ENCODE peak calls at places on chromosomes 4 and X, in five cellular contexts. K, Q, V, L and U are unnamed samples.

GRCh38 chrX:47194388-47194787 is 759 bp downstream of the UBA1 start:
- DNase-seq in K (no peak), Q (no peak), V (no peak), L (no peak), U (no peak)

GRCh38 chr4:100093091-100093866 is 97.0 kb downstream of the DDIT4L start:
- DNase-seq in K (peak), Q (peak), V (peak), L (no peak), U (peak)

GRCh38 chr4:86543080-86543479 is 51.0 kb upstream of the PTPN13 start:
- DNase-seq in K (no peak), Q (no peak), V (no peak), L (no peak), U (no peak)

GRCh38 chr4:112519689-112520597 is 4.0 kb upstream of the NEUROG2 start:
- DNase-seq in K (no peak), Q (no peak), V (no peak), L (no peak), U (no peak)

GRCh38 chr4:5300275-5300674 is 249.0 kb downstream of the STK32B start:
- DNase-seq in K (no peak), Q (no peak), V (no peak), L (no peak), U (no peak)

GRCh38 chr4:35105486-35105885 is 1138.8 kb downstream of the ARAP2 start:
- DNase-seq in K (no peak), Q (no peak), V (no peak), L (no peak), U (no peak)

GRCh38 chrX:106706466-106706865 is 20.0 kb upstream of the RNF128 start:
- DNase-seq in K (no peak), Q (no peak), V (no peak), L (no peak), U (no peak)

GRCh38 chr4:21454196-21454595 is 494.4 kb downstream of the KCNIP4 start:
- DNase-seq in K (no peak), Q (no peak), V (no peak), L (no peak), U (no peak)

GRCh38 chr4:4269326-4269725 is 20.6 kb downstream of the LYAR start:
- DNase-seq in K (peak), Q (no peak), V (no peak), L (no peak), U (no peak)

GRCh38 chr4:39279416-39279815 is 86.7 kb downstream of the RFC1 start:
- DNase-seq in K (no peak), Q (no peak), V (no peak), L (no peak), U (no peak)

GRCh38 chrX:77749695-77750094 is 36.3 kb downstream of the ATRX start:
- DNase-seq in K (no peak), Q (peak), V (no peak), L (no peak), U (no peak)

GRCh38 chr4:65193985-65194384 is 476.3 kb downstream of the EPHA5 start:
- DNase-seq in K (no peak), Q (no peak), V (no peak), L (no peak), U (no peak)

GRCh38 chrX:65522739-65523372 is 11.7 kb downstream of the LAS1L start:
- DNase-seq in K (no peak), Q (no peak), V (no peak), L (no peak), U (no peak)

GRCh38 chr4:48483006-48483776 is at the start of gene SLC10A4:
- DNase-seq in K (no peak), Q (peak), V (no peak), L (peak), U (no peak)

GRCh38 chr4:185839770-185840169 is 27.8 kb upstream of the SORBS2 start:
- DNase-seq in K (no peak), Q (no peak), V (no peak), L (no peak), U (no peak)

GRCh38 chr4:1204828-1205591 is 32.6 kb upstream of the SPON2 start:
- DNase-seq in K (peak), Q (no peak), V (no peak), L (no peak), U (no peak)

GRCh38 chrX:21509912-21510311 is 135.7 kb downstream of the CNKSR2 start:
- DNase-seq in K (no peak), Q (peak), V (no peak), L (no peak), U (no peak)

GRCh38 chrX:95666056-95666455 is 1018.6 kb upstream of the DIAPH2 start:
- DNase-seq in K (no peak), Q (no peak), V (no peak), L (no peak), U (no peak)

GRCh38 chr4:163492951-163493504 is 1.5 kb upstream of the TMA16 start:
- DNase-seq in K (no peak), Q (peak), V (no peak), L (no peak), U (no peak)

GRCh38 chr4:95761441-95761840 is 78.5 kb upstream of the PDHA2 start:
- DNase-seq in K (no peak), Q (peak), V (no peak), L (no peak), U (peak)

DNA sequence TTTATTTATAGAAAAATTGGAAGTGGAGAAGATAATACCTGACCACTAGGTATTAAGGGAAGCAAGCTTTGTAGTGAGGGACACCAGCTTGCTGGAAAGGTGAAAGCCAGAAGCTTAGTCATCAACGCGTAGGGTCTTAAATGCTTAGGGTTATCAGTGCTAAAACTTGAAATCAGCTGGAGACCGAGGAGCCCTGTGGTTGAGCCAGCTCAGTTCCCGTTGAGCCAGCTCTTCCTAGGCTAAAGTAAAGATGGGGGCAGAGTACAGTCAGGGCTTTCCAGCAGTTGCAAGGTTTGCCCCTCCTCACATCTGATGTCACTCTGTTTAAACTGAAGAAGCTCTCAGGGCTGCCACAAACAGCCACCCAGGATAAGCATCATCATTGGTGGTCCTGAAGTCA is 240.7 kb downstream of the DCLK2 start:
- DNase-seq in K (no peak), Q (no peak), V (no peak), L (no peak), U (no peak)
- TF ChIP-seq POLR2A in K (no peak), Q (no peak), V (no peak), L (no peak), U (no peak)

DNA sequence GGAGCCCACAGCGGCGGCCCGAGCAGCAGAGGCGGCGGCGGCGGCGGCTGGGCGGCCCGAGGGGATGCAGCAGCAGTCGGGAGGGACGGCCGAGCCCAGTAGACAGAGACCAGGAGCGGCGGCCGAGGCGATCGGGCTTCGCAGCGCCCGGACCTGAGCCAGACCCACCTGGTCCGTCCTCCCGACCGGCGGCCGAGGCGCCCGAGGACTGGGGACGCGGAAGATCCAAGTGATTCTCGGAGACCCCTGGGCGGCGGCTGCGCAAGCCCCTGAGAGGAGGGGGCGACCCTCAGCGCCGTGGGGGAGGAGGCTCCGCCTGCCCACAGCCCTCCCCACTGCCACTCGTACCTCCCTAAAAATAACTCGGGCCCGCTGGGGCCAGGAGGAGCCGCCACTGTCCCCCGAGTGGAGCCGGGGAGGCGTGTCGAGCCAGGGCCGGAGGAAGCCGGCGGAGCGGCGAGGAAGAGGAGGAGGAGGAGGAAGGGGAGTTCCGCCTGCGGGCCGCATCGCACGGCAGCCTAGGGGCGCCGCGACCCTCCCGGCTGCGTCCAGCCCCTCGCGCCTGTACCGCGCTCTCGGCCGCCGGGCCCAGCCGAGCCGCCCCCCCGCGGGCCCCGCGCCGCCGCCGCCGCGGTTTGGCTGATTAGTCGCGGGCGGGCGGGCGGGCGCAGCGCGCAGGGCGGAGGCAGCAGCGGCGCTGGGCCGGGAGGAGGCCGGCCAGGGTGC is 690 bp downstream of the RAPGEF2 start:
- DNase-seq in K (peak), Q (peak), V (no peak), L (peak), U (no peak)
- TF ChIP-seq POLR2A in K (no peak), Q (no peak), V (no peak), L (no peak), U (no peak)

GRCh38 chr4:76213415-76214268 is at the start of gene SCARB2:
- DNase-seq in K (peak), Q (peak), V (peak), L (peak), U (peak)
- TF ChIP-seq POLR2A in K (peak), Q (peak), V (no peak), L (no peak), U (peak)

DNA sequence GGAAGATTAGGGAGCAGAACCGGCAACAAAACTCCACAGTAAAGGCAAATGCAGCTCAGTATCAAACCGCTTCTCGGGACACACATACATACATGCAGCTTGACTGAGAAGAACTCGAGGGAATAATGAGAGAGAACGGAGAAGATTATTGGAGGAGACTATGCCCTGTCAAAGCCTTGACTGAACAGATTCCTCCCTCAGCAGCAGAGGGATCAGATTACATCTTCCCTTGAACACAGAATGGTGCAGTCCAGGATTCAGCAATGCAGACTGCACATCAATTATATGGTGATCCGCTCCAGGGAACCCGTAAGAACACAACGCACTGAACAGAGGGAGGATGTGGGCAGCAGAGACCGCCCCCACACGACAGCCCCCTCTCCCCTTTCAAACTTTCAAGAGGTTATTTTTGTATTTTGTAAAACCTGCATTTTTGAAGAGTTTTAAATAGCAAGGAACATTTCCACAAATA is 183.2 kb downstream of the FBXW7 start:
- DNase-seq in K (peak), Q (peak), V (no peak), L (peak), U (peak)
- TF ChIP-seq POLR2A in K (no peak), Q (no peak), V (peak), L (peak), U (peak)

DNA sequence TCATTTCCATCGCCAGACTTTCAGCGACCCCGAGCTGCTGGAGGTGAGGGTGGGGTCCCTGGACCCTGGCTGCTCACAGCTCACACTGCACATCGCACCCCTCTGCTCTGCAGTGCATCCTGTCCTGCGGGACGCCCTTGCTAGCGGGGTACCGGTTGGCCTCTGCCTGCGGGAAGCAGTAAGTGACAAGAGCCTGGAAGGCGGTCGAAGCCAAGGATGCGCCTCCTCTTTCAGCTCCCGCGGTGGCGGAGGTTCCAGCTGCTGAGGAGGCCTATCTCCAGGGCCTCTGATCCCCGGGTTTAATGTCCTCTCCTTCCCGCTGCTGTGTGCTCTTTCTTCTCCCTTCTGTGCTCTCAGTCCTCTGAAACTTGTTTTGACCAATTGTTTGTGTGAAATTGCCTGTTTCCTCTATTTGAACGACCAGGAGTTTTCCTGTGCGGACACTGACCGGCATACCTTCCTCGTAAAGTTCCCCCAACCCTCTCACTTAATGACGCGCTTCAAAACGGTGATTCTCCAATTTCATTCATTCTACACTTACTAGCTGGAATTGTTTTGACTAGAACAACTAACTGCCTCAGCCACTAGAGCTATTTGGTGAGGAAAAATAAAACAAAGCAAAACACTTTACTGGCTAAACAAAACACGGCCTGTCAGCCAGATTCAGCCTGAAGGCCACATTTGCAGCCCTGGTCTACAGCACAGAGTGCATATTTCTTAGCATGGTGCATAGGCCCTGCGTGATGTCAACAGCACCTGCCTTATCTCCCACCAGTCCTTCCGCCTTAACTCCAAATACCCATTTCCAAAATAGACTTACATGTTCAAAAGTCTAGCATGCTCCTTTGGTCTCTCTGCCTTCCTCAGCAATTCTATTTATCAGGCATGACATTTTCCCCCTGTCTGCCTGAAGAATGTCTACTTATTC is 28.0 kb downstream of the MGAT4D start:
- DNase-seq in K (no peak), Q (no peak), V (no peak), L (no peak), U (no peak)
- TF ChIP-seq POLR2A in K (no peak), Q (no peak), V (no peak), L (no peak), U (no peak)

GRCh38 chrX:10156199-10157031 is at the start of gene CLCN4:
- DNase-seq in K (peak), Q (peak), V (no peak), L (no peak), U (peak)
- TF ChIP-seq POLR2A in K (no peak), Q (no peak), V (no peak), L (no peak), U (peak)

DNA sequence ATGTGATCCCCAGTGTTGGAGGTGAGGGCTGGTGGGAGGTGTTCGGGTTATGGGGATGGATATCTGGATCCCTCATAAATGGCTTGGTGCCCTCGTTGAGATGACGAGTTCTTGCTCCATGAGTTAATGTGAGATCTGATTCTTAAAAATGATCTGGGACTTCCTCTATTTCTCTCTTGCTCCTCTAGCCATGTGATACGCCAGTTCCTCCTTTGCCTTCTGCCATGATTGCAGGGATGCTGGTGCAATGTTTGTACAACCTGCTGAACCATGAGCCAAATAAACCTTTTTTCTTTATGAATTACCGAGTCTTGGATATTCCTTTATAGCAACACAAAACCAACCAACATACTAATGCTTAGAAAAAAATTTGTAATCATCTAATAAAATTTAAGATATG is 56.6 kb downstream of the STAP1 start:
- DNase-seq in K (no peak), Q (no peak), V (no peak), L (no peak), U (no peak)
- TF ChIP-seq POLR2A in K (no peak), Q (no peak), V (no peak), L (no peak), U (no peak)